ENCODE peak calls at places on chromosomes 5 and 9, in six cellular contexts. B, D, C, E, F and I are unnamed samples.

GRCh38 chr9:129761293-129761900 is 8.6 kb upstream of the PTGES start:
- ATAC-seq in B (peak), D (peak), C (no peak), E (peak), F (no peak), I (peak)

GRCh38 chr5:138974227-138975063 is 99.3 kb upstream of the LRRTM2 start:
- ATAC-seq in B (no peak), D (peak), C (peak), E (no peak), F (no peak), I (peak)

GRCh38 chr5:57887851-57888621 is 405.4 kb upstream of the ACTBL2 start:
- ATAC-seq in B (peak), D (peak), C (peak), E (peak), F (peak), I (no peak)

GRCh38 chr5:148849461-148849860 is 23.1 kb downstream of the ADRB2 start:
- ATAC-seq in B (no peak), D (peak), C (no peak), E (no peak), F (peak), I (no peak)

GRCh38 chr5:4042311-4042710 is 446.7 kb downstream of the IRX1 start:
- ATAC-seq in B (no peak), D (no peak), C (no peak), E (no peak), F (no peak), I (no peak)

GRCh38 chr5:123449424-123449823 is 26.2 kb upstream of the CEP120 start:
- ATAC-seq in B (no peak), D (no peak), C (no peak), E (no peak), F (no peak), I (no peak)

GRCh38 chr5:45189481-45189880 is 380.7 kb downstream of the MRPS30 start:
- ATAC-seq in B (no peak), D (no peak), C (no peak), E (no peak), F (no peak), I (no peak)

GRCh38 chr5:16819522-16820167 is 116.4 kb downstream of the MYO10 start:
- ATAC-seq in B (no peak), D (no peak), C (no peak), E (peak), F (no peak), I (no peak)

GRCh38 chr9:126491256-126491879 is 122.4 kb upstream of the LMX1B start:
- ATAC-seq in B (no peak), D (peak), C (peak), E (peak), F (peak), I (no peak)

GRCh38 chr9:119868694-119869093 is 499.5 kb upstream of the BRINP1 start:
- ATAC-seq in B (peak), D (no peak), C (no peak), E (no peak), F (no peak), I (peak)

GRCh38 chr5:60492958-60493357 is 207.0 kb downstream of the DEPDC1B start:
- ATAC-seq in B (peak), D (no peak), C (no peak), E (peak), F (no peak), I (no peak)

GRCh38 chr5:72656331-72656730 is 149.1 kb upstream of the ZNF366 start:
- ATAC-seq in B (no peak), D (no peak), C (no peak), E (no peak), F (no peak), I (no peak)
- TF ChIP-seq EP300 in B (no peak), D (no peak), C (no peak), E (no peak), F (no peak), I (no peak)

GRCh38 chr9:18548456-18548855 is 74.5 kb downstream of the ADAMTSL1 start:
- ATAC-seq in B (no peak), D (no peak), C (no peak), E (no peak), F (no peak), I (no peak)

GRCh38 chr9:18543406-18543965 is 69.5 kb downstream of the ADAMTSL1 start:
- ATAC-seq in B (no peak), D (no peak), C (no peak), E (no peak), F (no peak), I (no peak)

GRCh38 chr9:18539203-18539602 is 65.2 kb downstream of the ADAMTSL1 start:
- ATAC-seq in B (peak), D (no peak), C (no peak), E (no peak), F (no peak), I (no peak)

GRCh38 chr9:18544456-18544855 is 70.5 kb downstream of the ADAMTSL1 start:
- ATAC-seq in B (no peak), D (no peak), C (no peak), E (no peak), F (no peak), I (no peak)

GRCh38 chr9:18542837-18543405 is 69.0 kb downstream of the ADAMTSL1 start:
- ATAC-seq in B (no peak), D (no peak), C (no peak), E (no peak), F (no peak), I (no peak)
- TF ChIP-seq EP300 in B (no peak), D (no peak), C (no peak), E (no peak), F (no peak), I (no peak)

GRCh38 chr5:68067353-68067752 is 148.2 kb upstream of the PIK3R1 start:
- ATAC-seq in B (no peak), D (peak), C (no peak), E (no peak), F (no peak), I (peak)
- TF ChIP-seq EP300 in B (no peak), D (no peak), C (no peak), E (no peak), F (no peak), I (no peak)

GRCh38 chr9:97632992-97633858 is at the start of the genes NCBP1 and TSTD2:
- ATAC-seq in B (peak), D (peak), C (peak), E (peak), F (peak), I (peak)
- TF ChIP-seq EP300 in B (no peak), D (no peak), C (peak), E (no peak), F (no peak), I (peak)

GRCh38 chr9:14051459-14051858 is 262.5 kb downstream of the NFIB start:
- ATAC-seq in B (no peak), D (peak), C (no peak), E (no peak), F (no peak), I (no peak)

GRCh38 chr9:14057347-14058077 is 256.4 kb downstream of the NFIB start:
- ATAC-seq in B (no peak), D (no peak), C (no peak), E (no peak), F (no peak), I (no peak)

GRCh38 chr9:14058078-14058688 is 255.8 kb downstream of the NFIB start:
- ATAC-seq in B (no peak), D (no peak), C (no peak), E (no peak), F (no peak), I (no peak)

GRCh38 chr9:14052346-14052745 is 261.6 kb downstream of the NFIB start:
- ATAC-seq in B (no peak), D (no peak), C (no peak), E (no peak), F (no peak), I (no peak)

DNA sequence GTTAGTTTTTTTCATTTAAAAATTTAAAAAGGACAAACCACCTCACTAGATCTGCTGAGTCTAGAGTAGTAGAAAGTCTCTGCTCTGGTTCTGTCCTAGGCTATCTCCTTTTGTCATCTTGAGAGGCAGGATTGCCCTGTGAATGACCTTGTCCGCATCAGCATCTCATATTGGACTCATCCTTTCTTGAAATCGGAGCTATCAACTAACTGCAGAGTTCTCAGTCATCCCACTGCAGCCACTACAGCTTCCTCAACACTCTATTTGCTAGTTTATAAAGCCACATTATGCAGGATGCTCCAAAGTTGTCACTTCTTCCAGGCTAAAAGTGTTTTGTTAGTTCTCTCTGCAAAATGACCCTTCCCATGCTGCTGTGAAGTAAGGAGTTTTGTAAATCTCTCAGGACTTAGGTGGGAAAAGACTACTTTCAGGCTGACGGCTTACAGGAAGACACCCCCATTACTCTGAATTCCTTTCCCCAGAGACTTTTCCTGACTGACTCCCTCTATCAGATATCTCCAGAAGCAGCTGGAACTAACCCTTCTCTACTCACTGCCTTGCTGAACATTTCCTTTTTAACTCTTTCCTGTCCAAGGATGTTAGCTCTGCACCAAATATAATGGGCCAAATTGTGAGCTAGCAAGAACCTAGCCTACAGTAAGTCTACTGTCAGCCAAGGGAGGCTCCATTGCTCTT is 257.6 kb downstream of the NFIB start:
- ATAC-seq in B (no peak), D (no peak), C (no peak), E (no peak), F (no peak), I (no peak)
- TF ChIP-seq EP300 in B (no peak), D (no peak), C (no peak), E (no peak), F (no peak), I (no peak)

DNA sequence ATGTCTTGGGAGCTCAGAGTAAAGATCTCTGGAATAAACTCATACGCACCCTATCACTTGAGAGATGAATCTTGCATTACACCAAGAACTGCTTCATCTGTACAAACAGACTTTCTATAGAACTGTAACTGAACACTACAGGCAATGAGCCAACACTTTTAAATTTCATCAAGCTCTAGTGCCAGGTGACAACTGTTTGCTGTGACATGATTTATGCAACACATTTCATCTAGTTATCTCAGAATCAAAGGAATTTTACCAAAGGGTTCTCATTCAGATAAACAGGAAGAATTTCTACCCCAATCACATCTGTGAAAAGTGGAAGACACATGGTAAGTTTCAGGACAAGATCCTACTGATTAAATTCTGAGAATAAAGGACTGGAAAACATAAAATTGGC is 66.7 kb downstream of the RFX3 start:
- ATAC-seq in B (no peak), D (no peak), C (no peak), E (no peak), F (no peak), I (no peak)
- TF ChIP-seq EP300 in B (no peak), D (no peak), C (no peak), E (no peak), F (no peak), I (no peak)